ENCODE peak calls at places on chromosomes 3 and 15, in seven cellular contexts. E, L, I, Y, G, X and U are unnamed samples.
A peak's percentile ranks its signal among the peaks of the same experiment; 100 is the strongest.

GRCh38 chr3:101865751-101866509 is 16.6 kb downstream of the NFKBIZ start:
- DNase-seq in Y (no peak), X (no peak), I (peak; percentile 47), E (no peak), L (no peak), G (no peak), U (no peak)

GRCh38 chr3:123467051-123467450 is 18.2 kb upstream of the ADCY5 start:
- DNase-seq in Y (no peak), I (no peak), E (no peak), G (no peak), L (no peak), X (no peak), U (no peak)

GRCh38 chr15:45495588-45495987 is 27.0 kb downstream of the SLC30A4 start:
- DNase-seq in I (no peak), G (no peak), Y (no peak), X (no peak), E (no peak), L (no peak), U (no peak)

GRCh38 chr3:38579146-38579545 is 70.3 kb downstream of the SCN5A start:
- DNase-seq in I (peak; percentile 61), G (no peak), L (no peak), X (peak; percentile 18), Y (peak; percentile 3), E (no peak), U (no peak)

GRCh38 chr3:37599186-37599585 is 262.5 kb upstream of the CTDSPL start:
- DNase-seq in G (no peak), X (no peak), I (no peak), L (no peak), Y (no peak), E (no peak), U (no peak)

GRCh38 chr15:57259511-57260143 is 116.7 kb upstream of the CGNL1 start:
- DNase-seq in X (no peak), L (no peak), G (no peak), Y (peak; percentile 98), E (no peak), I (no peak), U (no peak)

GRCh38 chr15:66290518-66290917 is 2.9 kb upstream of the DIS3L start:
- DNase-seq in Y (no peak), E (no peak), G (no peak), X (no peak), L (no peak), I (no peak), U (no peak)

GRCh38 chr3:123732447-123732846 is 147.6 kb upstream of the HACD2 start:
- DNase-seq in I (peak; percentile 82), E (no peak), X (peak; percentile 68), G (no peak), Y (no peak), L (no peak), U (no peak)

GRCh38 chr15:43912991-43913927 is 86.5 kb downstream of the WDR76 start:
- DNase-seq in G (no peak), E (no peak), Y (no peak), X (peak; percentile 46), L (no peak), I (peak; percentile 96), U (peak; percentile 76)

GRCh38 chr3:108183971-108184370 is 38.3 kb downstream of the IFT57 start:
- DNase-seq in I (peak; percentile 42), Y (no peak), G (no peak), L (no peak), E (no peak), X (no peak), U (no peak)

GRCh38 chr15:100833432-100834389 is 45.9 kb upstream of the ALDH1A3 start:
- DNase-seq in E (no peak), X (no peak), G (no peak), L (peak; percentile 76), I (no peak), Y (no peak), U (peak; percentile 51)

GRCh38 chr15:34297059-34297458 is 40.5 kb downstream of the SLC12A6 start:
- DNase-seq in I (peak; percentile 40), X (no peak), G (no peak), E (no peak), Y (no peak), L (no peak), U (no peak)

GRCh38 chr3:122920986-122921385 is 106.6 kb downstream of the SEMA5B start:
- DNase-seq in Y (no peak), G (peak; percentile 3), X (no peak), E (no peak), L (no peak), I (no peak), U (no peak)

GRCh38 chr15:63334821-63335220 is 46.8 kb downstream of the CA12 start:
- DNase-seq in Y (no peak), G (no peak), I (no peak), L (no peak), X (no peak), E (no peak), U (no peak)

GRCh38 chr15:101307048-101307896 is 12.2 kb upstream of the SNRPA1 start:
- DNase-seq in E (no peak), X (no peak), L (no peak), G (no peak), Y (no peak), I (no peak), U (no peak)

GRCh38 chr15:89971592-89971997 is 29.5 kb upstream of the ZNF710 start:
- DNase-seq in X (peak; percentile 62), I (peak; percentile 66), L (peak; percentile 18), Y (peak; percentile 14), E (peak; percentile 31), G (peak; percentile 51), U (peak; percentile 63)

GRCh38 chr3:66588340-66588847 is 87.6 kb upstream of the LRIG1 start:
- DNase-seq in G (no peak), L (no peak), Y (no peak), E (no peak), I (peak; percentile 85), X (peak; percentile 3), U (no peak)

GRCh38 chr3:86998551-86998950 is 7.6 kb upstream of the VGLL3 start:
- DNase-seq in L (no peak), I (no peak), Y (no peak), X (no peak), G (no peak), E (no peak), U (no peak)

GRCh38 chr3:183774631-183775030 is 50.7 kb downstream of the MAP6D1 start:
- DNase-seq in I (no peak), X (no peak), E (no peak), G (no peak), Y (no peak), L (no peak), U (no peak)

GRCh38 chr15:53831907-53832793 is 72.7 kb upstream of the WDR72 start:
- DNase-seq in X (peak; percentile 89), G (no peak), Y (no peak), L (no peak), I (no peak), E (no peak), U (no peak)

GRCh38 chr15:66068801-66069200 is 184.7 kb downstream of the MEGF11 start:
- DNase-seq in E (no peak), I (no peak), L (no peak), Y (no peak), G (no peak), X (no peak), U (no peak)

GRCh38 chr3:141746962-141747361 is 8.9 kb downstream of the RNF7 start:
- DNase-seq in L (no peak), G (no peak), Y (no peak), X (no peak), I (no peak), E (no peak), U (peak; percentile 88)

GRCh38 chr15:53759333-53759975 is at the start of gene WDR72:
- DNase-seq in G (no peak), X (no peak), Y (peak; percentile 11), L (no peak), E (no peak), I (no peak), U (no peak)

GRCh38 chr3:21345577-21345976 is 405.4 kb downstream of the ZNF385D start:
- DNase-seq in Y (no peak), I (peak; percentile 5), L (no peak), G (no peak), E (no peak), X (no peak), U (no peak)

GRCh38 chr15:28981351-28981720 is 95.6 kb downstream of the APBA2 start:
- DNase-seq in L (no peak), G (no peak), Y (no peak), E (no peak), I (no peak), X (no peak), U (no peak)